ENCODE peak calls at places on chromosomes 6 and 20, in four cellular contexts. One of them, this sample, is unnamed.

GRCh38 chr6:135383766-135384165 is 113.8 kb downstream of the AHI1 start:
- DNase-seq in astrocyte: no peak
- DNase-seq in GM23338: peak; percentile 35
- DNase-seq in fibroblast of lung: no peak
- DNase-seq in this sample: no peak

GRCh38 chr6:21885532-21886089 is 292.1 kb downstream of the SOX4 start:
- DNase-seq in astrocyte: peak; percentile 96
- DNase-seq in GM23338: no peak
- DNase-seq in fibroblast of lung: peak; percentile 91
- DNase-seq in this sample: peak; percentile 79

GRCh38 chr6:72654101-72654618 is 32.3 kb downstream of the KCNQ5 start:
- DNase-seq in astrocyte: no peak
- DNase-seq in GM23338: no peak
- DNase-seq in fibroblast of lung: no peak
- DNase-seq in this sample: no peak

GRCh38 chr20:20089939-20090338 is 37.6 kb downstream of the CFAP61 start:
- DNase-seq in astrocyte: no peak
- DNase-seq in GM23338: no peak
- DNase-seq in fibroblast of lung: no peak
- DNase-seq in this sample: no peak

GRCh38 chr6:15561447-15562199 is 101.2 kb downstream of the DTNBP1 start:
- DNase-seq in astrocyte: no peak
- DNase-seq in GM23338: no peak
- DNase-seq in fibroblast of lung: no peak
- DNase-seq in this sample: no peak

GRCh38 chr6:13590574-13591153 is 16.3 kb downstream of the SIRT5 start:
- DNase-seq in astrocyte: no peak
- DNase-seq in GM23338: no peak
- DNase-seq in fibroblast of lung: no peak
- DNase-seq in this sample: no peak

GRCh38 chr6:94074764-94075163 is 655.4 kb upstream of the EPHA7 start:
- DNase-seq in astrocyte: no peak
- DNase-seq in GM23338: peak; percentile 23
- DNase-seq in fibroblast of lung: no peak
- DNase-seq in this sample: no peak

GRCh38 chr6:122568350-122568749 is 41.9 kb upstream of the PKIB start:
- DNase-seq in astrocyte: no peak
- DNase-seq in GM23338: no peak
- DNase-seq in fibroblast of lung: no peak
- DNase-seq in this sample: no peak

GRCh38 chr6:27213544-27214125 is 33.9 kb upstream of the PRSS16 start:
- DNase-seq in astrocyte: no peak
- DNase-seq in GM23338: peak; percentile 72
- DNase-seq in fibroblast of lung: peak; percentile 15
- DNase-seq in this sample: peak; percentile 40

GRCh38 chr6:158544428-158544827 is 15.5 kb upstream of the TMEM181 start:
- DNase-seq in astrocyte: no peak
- DNase-seq in GM23338: no peak
- DNase-seq in fibroblast of lung: no peak
- DNase-seq in this sample: no peak

GRCh38 chr20:330233-331149 is 5.1 kb downstream of the SOX12 start:
- DNase-seq in astrocyte: peak; percentile 46
- DNase-seq in GM23338: peak; percentile 91
- DNase-seq in fibroblast of lung: peak; percentile 84
- DNase-seq in this sample: peak; percentile 50

GRCh38 chr6:47308674-47309325 is 905 bp downstream of the TNFRSF21 start:
- DNase-seq in astrocyte: peak; percentile 37
- DNase-seq in GM23338: peak; percentile 43
- DNase-seq in fibroblast of lung: peak; percentile 38
- DNase-seq in this sample: peak; percentile 40

GRCh38 chr20:41140226-41141133 is 3.1 kb downstream of the PLCG1 start:
- DNase-seq in astrocyte: no peak
- DNase-seq in GM23338: no peak
- DNase-seq in fibroblast of lung: no peak
- DNase-seq in this sample: no peak

GRCh38 chr6:36615018-36615761 is 21.0 kb downstream of the SRSF3 start:
- DNase-seq in astrocyte: no peak
- DNase-seq in GM23338: peak; percentile 81
- DNase-seq in fibroblast of lung: peak; percentile 77
- DNase-seq in this sample: peak; percentile 65

GRCh38 chr20:51386586-51386985 is 155.9 kb downstream of the NFATC2 start:
- DNase-seq in astrocyte: no peak
- DNase-seq in GM23338: no peak
- DNase-seq in fibroblast of lung: no peak
- DNase-seq in this sample: no peak

GRCh38 chr20:3808141-3808479 is 12.0 kb downstream of the CDC25B start:
- DNase-seq in astrocyte: peak; percentile 89
- DNase-seq in GM23338: peak; percentile 48
- DNase-seq in fibroblast of lung: peak; percentile 98
- DNase-seq in this sample: peak; percentile 78

GRCh38 chr6:87730310-87730709 is 28.3 kb upstream of the AKIRIN2 start:
- DNase-seq in astrocyte: no peak
- DNase-seq in GM23338: no peak
- DNase-seq in fibroblast of lung: no peak
- DNase-seq in this sample: peak; percentile 93

GRCh38 chr6:152695317-152696043 is 2.2 kb upstream of the MYCT1 start:
- DNase-seq in astrocyte: no peak
- DNase-seq in GM23338: no peak
- DNase-seq in fibroblast of lung: no peak
- DNase-seq in this sample: peak; percentile 10

GRCh38 chr6:155041781-155042279 is 46.7 kb downstream of the TIAM2 start:
- DNase-seq in astrocyte: no peak
- DNase-seq in GM23338: no peak
- DNase-seq in fibroblast of lung: peak; percentile 30
- DNase-seq in this sample: no peak

GRCh38 chr6:13368079-13368478 is 39.7 kb upstream of the TBC1D7 start:
- DNase-seq in astrocyte: no peak
- DNase-seq in GM23338: no peak
- DNase-seq in fibroblast of lung: no peak
- DNase-seq in this sample: no peak

GRCh38 chr20:49316704-49317103 is 38.8 kb upstream of the ZNFX1 start:
- DNase-seq in astrocyte: no peak
- DNase-seq in GM23338: no peak
- DNase-seq in fibroblast of lung: no peak
- DNase-seq in this sample: no peak
- TF ChIP-seq EZH2 in astrocyte: no peak
- TF ChIP-seq EZH2 in GM23338: no peak
- TF ChIP-seq EZH2 in fibroblast of lung: no peak
- TF ChIP-seq EZH2 in this sample: no peak

DNA sequence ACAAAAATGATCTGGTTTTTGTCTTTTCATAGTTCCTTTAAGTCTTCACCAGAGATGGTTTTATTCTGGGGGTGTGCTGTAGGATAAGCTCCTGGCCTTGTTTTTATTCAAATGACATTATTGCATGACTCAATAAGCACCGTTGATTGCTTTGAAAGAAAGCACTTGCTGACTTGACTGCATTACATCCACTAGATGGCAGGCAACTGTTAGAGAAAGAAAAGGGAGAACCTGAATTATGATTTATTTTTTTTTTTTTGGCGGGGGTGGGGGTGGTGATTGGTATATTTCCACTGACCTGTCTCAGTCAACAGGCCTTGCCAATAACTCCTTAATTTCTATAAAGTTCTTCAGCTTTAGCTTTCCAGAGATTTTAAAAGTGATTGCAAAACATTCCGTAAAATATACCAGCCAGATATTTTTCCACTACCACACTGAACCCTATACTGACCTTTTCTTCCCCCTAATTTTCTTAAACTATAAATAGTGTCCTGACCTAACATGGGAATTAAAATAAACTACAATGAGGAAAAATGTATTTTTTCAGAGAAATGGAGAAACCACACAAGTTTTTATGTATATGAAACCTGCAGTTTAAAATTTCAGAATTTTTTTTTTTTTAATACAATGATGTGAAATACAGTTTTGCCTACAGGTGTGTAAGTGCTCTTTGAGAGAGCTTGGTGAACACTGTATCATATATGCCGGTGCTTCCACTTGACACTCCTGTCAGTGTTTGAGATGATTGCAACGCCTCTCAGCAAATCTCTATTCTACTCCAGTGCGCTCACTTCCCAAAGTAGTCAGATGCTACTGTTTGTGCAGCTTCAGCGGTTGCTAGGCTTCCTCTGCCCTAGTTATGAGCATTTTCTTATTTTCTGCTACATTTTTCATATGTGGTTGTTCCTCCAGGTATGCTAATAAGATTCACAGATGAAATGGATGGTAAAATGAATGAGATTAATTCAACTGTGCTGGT is 274.3 kb downstream of the CD109 start:
- DNase-seq in astrocyte: peak; percentile 45
- DNase-seq in GM23338: peak; percentile 80
- DNase-seq in fibroblast of lung: peak; percentile 71
- DNase-seq in this sample: peak; percentile 54
- H2AFZ ChIP-seq in astrocyte: no peak overlapping the region
- H2AFZ ChIP-seq in GM23338: no peak overlapping the region
- H2AFZ ChIP-seq in fibroblast of lung: no peak overlapping the region
- H2AFZ ChIP-seq in this sample: no peak overlapping the region

DNA sequence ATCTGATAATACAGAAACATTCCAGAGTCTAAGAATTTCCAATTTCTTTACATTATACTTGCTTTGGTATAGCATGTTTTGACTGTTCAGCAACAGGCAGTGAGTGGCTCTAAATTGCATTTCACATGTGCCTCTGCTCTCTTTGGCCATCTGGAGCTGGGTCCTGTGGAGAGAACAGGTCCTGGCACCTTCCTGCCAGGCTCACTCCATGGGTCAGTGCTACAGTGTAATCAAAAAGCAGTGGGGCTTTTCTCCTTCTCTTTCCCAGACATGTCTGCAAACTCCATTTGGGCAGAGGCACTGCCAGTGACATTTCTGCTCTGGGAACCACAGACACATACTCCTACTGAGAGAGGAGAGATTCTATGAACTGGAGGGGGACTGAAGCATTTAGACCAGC is 68.2 kb upstream of the TRAF3IP2 start:
- DNase-seq in astrocyte: no peak
- DNase-seq in GM23338: no peak
- DNase-seq in fibroblast of lung: no peak
- DNase-seq in this sample: no peak
- H3K4me1 ChIP-seq in astrocyte: no peaks in the 10 kb centered on the region
- H3K4me1 ChIP-seq in GM23338: peaks cover 21% of the 10 kb centered on the region
- H3K4me1 ChIP-seq in fibroblast of lung: no peaks in the 10 kb centered on the region
- H3K4me1 ChIP-seq in this sample: no peaks in the 10 kb centered on the region

DNA sequence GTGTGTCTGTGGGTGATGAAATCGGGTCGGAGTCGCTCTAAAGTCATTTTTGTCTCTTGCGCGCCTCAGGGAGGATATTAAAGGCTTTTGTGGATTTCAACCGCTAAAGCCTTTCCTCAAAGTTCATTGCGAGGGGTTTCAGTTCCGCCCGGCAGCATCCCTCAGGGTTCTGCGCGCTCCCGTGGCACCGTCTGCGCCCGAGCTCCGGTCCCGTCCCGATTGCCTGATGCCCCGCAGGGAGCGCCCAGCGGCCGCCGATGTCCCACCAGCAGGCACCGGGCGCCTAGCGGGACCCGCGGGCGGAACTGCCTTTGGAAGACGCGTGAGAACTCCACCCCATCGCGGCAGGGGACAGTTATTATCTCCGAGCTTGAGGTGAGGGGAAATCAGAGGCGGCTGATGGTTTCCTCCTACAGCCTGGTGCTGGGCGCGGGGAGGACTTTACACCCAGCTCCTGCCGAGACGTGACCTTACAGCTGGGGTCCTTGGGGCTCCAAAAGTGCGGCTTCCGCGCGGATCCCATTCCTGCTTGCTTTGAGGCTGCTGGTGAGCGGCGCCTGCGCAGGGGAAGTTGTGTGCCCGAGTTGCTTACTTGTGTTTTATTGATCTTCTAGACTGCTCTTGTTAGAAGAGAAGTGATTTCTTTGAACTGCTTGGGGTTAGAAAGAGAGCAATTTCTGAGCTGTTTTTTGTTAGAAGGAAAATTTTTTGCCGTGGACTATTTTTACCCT is 27.1 kb downstream of the ULBP1 start:
- DNase-seq in astrocyte: no peak
- DNase-seq in GM23338: peak; percentile 55
- DNase-seq in fibroblast of lung: no peak
- DNase-seq in this sample: no peak
- TF ChIP-seq EZH2 in astrocyte: peak; percentile 88
- TF ChIP-seq EZH2 in GM23338: peak; percentile 99
- TF ChIP-seq EZH2 in fibroblast of lung: no peak
- TF ChIP-seq EZH2 in this sample: no peak

DNA sequence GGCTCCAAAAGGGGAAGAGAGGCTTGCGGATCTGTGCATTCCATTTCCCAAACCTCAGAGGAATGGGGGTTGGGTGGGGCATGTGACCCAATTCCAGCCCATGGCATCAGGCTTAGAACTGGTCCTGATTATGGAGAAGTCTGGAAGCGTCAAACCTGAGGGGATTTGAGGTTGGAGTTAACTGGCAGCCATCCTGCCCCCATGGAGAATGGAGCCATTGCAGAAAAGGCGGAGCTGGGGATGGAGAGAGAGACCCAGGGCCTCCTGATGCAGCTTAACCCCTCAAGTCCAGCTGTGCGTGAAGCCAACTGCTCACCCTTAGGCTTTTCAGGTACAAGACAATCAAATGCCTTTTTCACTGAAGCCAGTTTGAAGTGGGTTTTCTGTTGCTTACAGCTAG is 9.9 kb upstream of the SDCBP2 start:
- DNase-seq in astrocyte: no peak
- DNase-seq in GM23338: no peak
- DNase-seq in fibroblast of lung: no peak
- DNase-seq in this sample: no peak
- H2AFZ ChIP-seq in astrocyte: no peak overlapping the region
- H2AFZ ChIP-seq in GM23338: no peak overlapping the region
- H2AFZ ChIP-seq in fibroblast of lung: no peak overlapping the region
- H2AFZ ChIP-seq in this sample: no peak overlapping the region

GRCh38 chr20:60038400-60038799 is 80.2 kb downstream of the CDH26 start:
- DNase-seq in astrocyte: no peak
- DNase-seq in GM23338: no peak
- DNase-seq in fibroblast of lung: no peak
- DNase-seq in this sample: no peak
- H3K4me1 ChIP-seq in astrocyte: no peaks in the 10 kb centered on the region
- H3K4me1 ChIP-seq in GM23338: peaks cover 4% of the 10 kb centered on the region
- H3K4me1 ChIP-seq in fibroblast of lung: no peaks in the 10 kb centered on the region
- H3K4me1 ChIP-seq in this sample: peaks cover 26% of the 10 kb centered on the region

GRCh38 chr20:63360850-63361497 is at the start of gene CHRNA4:
- DNase-seq in astrocyte: no peak
- DNase-seq in GM23338: peak; percentile 56
- DNase-seq in fibroblast of lung: no peak
- DNase-seq in this sample: no peak
- TF ChIP-seq EZH2 in astrocyte: peak; percentile 69
- TF ChIP-seq EZH2 in GM23338: no peak
- TF ChIP-seq EZH2 in fibroblast of lung: no peak
- TF ChIP-seq EZH2 in this sample: no peak